ENCODE peak calls at places on chromosome 18, in ten cellular contexts. K, V, F, U, T, S, L, Z, O and M are unnamed samples. For H3K36me3 and H3K27me3, the result is how much of the 10 kb centered on the place peaks cover.

GRCh38 chr18:70415823-70416488 is 127.1 kb downstream of the SOCS6 start:
- DNase-seq in K (no peak), V (peak), F (no peak), U (no peak), T (peak), S (no peak), L (no peak), Z (no peak), O (no peak), M (peak)

GRCh38 chr18:70634576-70635147 is 345.8 kb downstream of the SOCS6 start:
- DNase-seq in K (no peak), V (no peak), F (no peak), U (no peak), T (no peak), S (no peak), L (no peak), Z (no peak), O (no peak), M (no peak)

GRCh38 chr18:75346671-75347070 is 80.8 kb downstream of the SMIM21 start:
- DNase-seq in K (no peak), V (no peak), F (no peak), U (no peak), T (no peak), S (no peak), L (no peak), Z (no peak), O (no peak), M (no peak)

GRCh38 chr18:650428-650858 is 7.0 kb upstream of the TYMS start:
- DNase-seq in K (no peak), V (no peak), F (no peak), U (no peak), T (no peak), S (no peak), L (no peak), Z (peak), O (no peak), M (no peak)

GRCh38 chr18:9701604-9702324 is 6.3 kb upstream of the RAB31 start:
- DNase-seq in K (no peak), V (no peak), F (no peak), U (no peak), T (peak), S (no peak), L (no peak), Z (no peak), O (no peak), M (no peak)

GRCh38 chr18:43578636-43579203 is 301.4 kb upstream of the SYT4 start:
- DNase-seq in K (no peak), V (peak), F (no peak), U (no peak), T (no peak), S (no peak), L (no peak), Z (no peak), O (no peak), M (no peak)

GRCh38 chr18:64271264-64271663 is 122.4 kb upstream of the LINC00305 start:
- DNase-seq in K (no peak), V (no peak), F (no peak), U (no peak), T (no peak), S (no peak), L (no peak), Z (no peak), O (no peak), M (no peak)

GRCh38 chr18:22563098-22563707 is 145.5 kb upstream of the CTAGE1 start:
- DNase-seq in K (no peak), V (peak), F (no peak), U (no peak), T (no peak), S (peak), L (no peak), Z (peak), O (no peak), M (peak)

GRCh38 chr18:13236411-13236810 is 17.9 kb downstream of the LDLRAD4 start:
- DNase-seq in K (no peak), V (no peak), F (no peak), U (no peak), T (no peak), S (no peak), L (peak), Z (no peak), O (no peak), M (no peak)

GRCh38 chr18:70453058-70453775 is 164.4 kb downstream of the SOCS6 start:
- DNase-seq in K (no peak), V (no peak), F (no peak), U (no peak), T (no peak), S (no peak), L (no peak), Z (no peak), O (no peak), M (no peak)

GRCh38 chr18:23900979-23901378 is 113.6 kb upstream of the TTC39C start:
- DNase-seq in K (no peak), V (no peak), F (no peak), U (no peak), T (no peak), S (no peak), L (no peak), Z (no peak), O (no peak), M (no peak)

GRCh38 chr18:631560-631959 is 25.9 kb upstream of the TYMS start:
- DNase-seq in K (no peak), V (no peak), F (no peak), U (no peak), T (no peak), S (no peak), L (no peak), Z (no peak), O (no peak), M (no peak)

GRCh38 chr18:6623278-6623677 is 106.2 kb upstream of the ARHGAP28 start:
- DNase-seq in K (no peak), V (no peak), F (no peak), U (no peak), T (no peak), S (no peak), L (no peak), Z (no peak), O (no peak), M (no peak)

GRCh38 chr18:23972416-23972815 is 42.1 kb upstream of the TTC39C start:
- DNase-seq in K (no peak), V (no peak), F (no peak), U (no peak), T (no peak), S (no peak), L (no peak), Z (peak), O (no peak), M (no peak)

GRCh38 chr18:21277578-21277977 is 35.5 kb downstream of the GREB1L start:
- DNase-seq in K (no peak), V (no peak), F (no peak), U (no peak), T (no peak), S (no peak), L (no peak), Z (no peak), O (no peak), M (no peak)

GRCh38 chr18:31723998-31724711 is 36.5 kb downstream of the SLC25A52 start:
- DNase-seq in K (no peak), V (peak), F (peak), U (peak), T (peak), S (peak), L (peak), Z (no peak), O (no peak), M (peak)

GRCh38 chr18:56716692-56717146 is 65.6 kb downstream of the WDR7 start:
- DNase-seq in K (no peak), V (no peak), F (no peak), U (no peak), T (no peak), S (no peak), L (no peak), Z (peak), O (no peak), M (no peak)

GRCh38 chr18:56709463-56709862 is 58.3 kb downstream of the WDR7 start:
- DNase-seq in K (no peak), V (no peak), F (no peak), U (no peak), T (no peak), S (peak), L (no peak), Z (peak), O (peak), M (no peak)

GRCh38 chr18:56712761-56713160 is 61.6 kb downstream of the WDR7 start:
- DNase-seq in K (no peak), V (no peak), F (no peak), U (no peak), T (no peak), S (no peak), L (no peak), Z (no peak), O (no peak), M (no peak)

GRCh38 chr18:56715121-56715520 is 64.0 kb downstream of the WDR7 start:
- DNase-seq in K (no peak), V (no peak), F (no peak), U (no peak), T (no peak), S (no peak), L (no peak), Z (no peak), O (no peak), M (no peak)

DNA sequence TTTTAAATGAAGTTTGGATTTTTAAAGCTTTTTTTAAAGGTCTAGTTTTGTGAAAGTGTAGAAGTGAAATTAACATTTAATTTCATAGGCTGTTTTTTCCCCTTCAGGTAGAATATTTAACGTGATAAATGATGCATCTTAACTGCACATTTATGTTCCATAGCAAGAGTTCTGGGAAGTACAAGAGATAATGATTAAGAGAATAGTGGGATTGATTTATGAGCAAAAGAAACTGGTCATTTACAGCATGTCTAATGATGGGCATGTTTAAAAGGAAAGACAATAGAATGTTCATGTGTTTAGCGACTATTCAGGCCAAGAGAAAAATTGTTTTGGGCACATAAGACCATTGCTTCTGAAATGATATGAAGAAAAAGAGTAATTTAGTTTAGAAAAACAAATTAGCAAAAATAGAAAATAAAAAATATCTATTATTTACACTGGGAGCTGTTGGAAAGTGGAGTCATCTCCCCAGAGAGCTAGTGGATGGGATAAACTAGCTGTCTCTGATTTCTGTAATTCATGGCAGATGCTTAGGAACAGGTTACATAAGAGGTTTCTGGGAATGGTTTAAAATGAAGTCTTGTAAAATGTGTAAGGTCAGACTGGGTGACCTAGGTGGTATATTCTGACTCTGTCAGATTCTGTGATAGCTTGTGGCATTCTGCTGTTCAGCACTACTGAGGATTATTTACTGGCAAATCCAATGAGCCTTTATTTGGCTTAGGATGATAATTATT is 60.7 kb downstream of the WDR7 start:
- DNase-seq in K (no peak), V (no peak), F (no peak), U (no peak), T (no peak), S (no peak), L (no peak), Z (no peak), O (no peak), M (no peak)
- TF ChIP-seq EP300 in K (no peak), V (no peak), F (no peak), U (no peak), T (no peak), S (no peak), L (no peak), Z (no peak), O (no peak), M (no peak)

GRCh38 chr18:80040515-80040914 is 6.3 kb downstream of the RBFA start:
- DNase-seq in K (no peak), V (no peak), F (no peak), U (no peak), T (no peak), S (no peak), L (no peak), Z (no peak), O (no peak), M (no peak)
- H3K36me3 ChIP-seq in K (under half), V (half or more), F (under half), U (under half), T (half or more), S (under half), L (half or more), Z (under half), O (under half), M (under half)

GRCh38 chr18:79796531-79797390 is 977 bp upstream of the KCNG2 start:
- DNase-seq in K (no peak), V (no peak), F (no peak), U (no peak), T (peak), S (no peak), L (no peak), Z (no peak), O (no peak), M (no peak)
- H3K27me3 ChIP-seq in K (under half), V (half or more), F (under half), U (under half), T (under half), S (half or more), L (half or more), Z (under half), O (under half), M (under half)

DNA sequence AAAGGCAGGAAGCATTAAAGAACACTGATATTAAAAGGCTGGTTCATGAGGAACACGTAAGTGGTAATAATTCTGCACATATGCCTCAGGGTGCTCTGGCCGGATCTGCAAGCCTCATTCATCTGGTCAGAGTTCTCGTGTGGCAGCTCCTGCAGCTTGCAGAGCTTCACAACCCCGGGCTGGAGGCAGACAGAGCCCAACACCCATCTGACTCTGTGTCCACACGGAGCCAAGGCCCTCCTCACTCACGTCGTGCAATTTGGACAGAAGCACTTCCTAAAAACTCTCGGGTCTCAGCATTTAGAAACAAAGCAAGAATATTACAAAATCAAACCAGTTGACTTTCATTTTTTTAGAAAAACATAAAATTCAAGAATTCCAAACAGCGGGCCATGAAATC is 204.2 kb downstream of the CTIF start:
- DNase-seq in K (peak), V (no peak), F (no peak), U (peak), T (peak), S (peak), L (no peak), Z (no peak), O (no peak), M (no peak)
- TF ChIP-seq EP300 in K (peak), V (no peak), F (no peak), U (no peak), T (no peak), S (peak), L (no peak), Z (no peak), O (no peak), M (no peak)

DNA sequence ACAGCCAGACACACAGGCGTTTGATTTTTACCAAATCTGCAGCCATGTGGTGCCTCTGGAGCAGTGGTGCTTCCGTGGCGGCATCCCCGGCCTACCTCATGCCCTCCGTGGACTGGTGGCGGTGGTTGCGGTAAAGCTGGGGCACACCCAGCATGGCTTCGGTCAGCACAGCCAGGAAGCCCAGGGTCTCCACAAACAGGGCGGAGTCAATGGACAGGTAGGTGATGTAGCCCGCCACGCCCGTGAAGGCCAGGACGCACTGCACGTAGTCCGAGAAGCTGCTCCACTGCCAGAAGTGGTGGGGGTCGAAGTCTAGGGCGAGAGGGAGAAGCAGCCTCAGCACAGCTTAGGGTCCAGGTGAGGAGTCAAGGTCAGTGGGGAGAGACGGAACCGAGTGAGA is 32.4 kb downstream of the SLC66A2 start:
- DNase-seq in K (no peak), V (peak), F (no peak), U (peak), T (peak), S (no peak), L (peak), Z (no peak), O (no peak), M (peak)
- H3K36me3 ChIP-seq in K (under half), V (half or more), F (under half), U (under half), T (under half), S (under half), L (half or more), Z (under half), O (under half), M (under half)

GRCh38 chr18:59273936-59274928 is 978 bp upstream of the RAX start:
- DNase-seq in K (no peak), V (no peak), F (peak), U (no peak), T (no peak), S (no peak), L (no peak), Z (no peak), O (no peak), M (no peak)
- H3K27me3 ChIP-seq in K (under half), V (half or more), F (half or more), U (under half), T (half or more), S (half or more), L (half or more), Z (under half), O (half or more), M (half or more)

DNA sequence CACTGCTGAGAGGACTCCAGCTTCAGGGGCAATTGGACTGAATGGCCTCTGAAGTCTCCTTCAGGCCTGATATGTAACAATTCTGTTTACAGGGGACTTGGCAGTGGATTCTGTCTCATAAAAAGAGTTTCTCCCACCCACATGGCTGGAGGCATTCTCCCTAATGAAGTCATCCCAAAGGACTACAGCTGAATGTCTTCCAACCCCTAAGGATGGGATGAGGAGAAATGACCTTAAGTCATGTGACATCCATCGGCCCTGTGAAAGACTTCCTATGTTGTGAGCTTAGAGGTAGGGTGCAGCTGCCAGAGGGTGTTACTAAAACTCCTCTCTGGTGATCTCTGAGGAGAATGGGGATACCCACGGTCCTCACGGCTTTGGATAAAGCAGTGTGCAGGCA is 27.0 kb upstream of the SLC14A2 start:
- DNase-seq in K (no peak), V (no peak), F (no peak), U (no peak), T (no peak), S (no peak), L (no peak), Z (no peak), O (no peak), M (no peak)
- TF ChIP-seq EP300 in K (no peak), V (no peak), F (no peak), U (no peak), T (no peak), S (no peak), L (no peak), Z (no peak), O (no peak), M (no peak)

GRCh38 chr18:57122906-57123510 is 23.9 kb upstream of the BOD1L2 start:
- DNase-seq in K (no peak), V (no peak), F (no peak), U (no peak), T (no peak), S (no peak), L (no peak), Z (no peak), O (no peak), M (no peak)

GRCh38 chr18:57125627-57126026 is 21.3 kb upstream of the BOD1L2 start:
- DNase-seq in K (no peak), V (no peak), F (no peak), U (no peak), T (no peak), S (no peak), L (no peak), Z (no peak), O (no peak), M (no peak)

GRCh38 chr18:57131782-57132181 is 15.1 kb upstream of the BOD1L2 start:
- DNase-seq in K (no peak), V (no peak), F (no peak), U (no peak), T (no peak), S (no peak), L (no peak), Z (no peak), O (no peak), M (no peak)

DNA sequence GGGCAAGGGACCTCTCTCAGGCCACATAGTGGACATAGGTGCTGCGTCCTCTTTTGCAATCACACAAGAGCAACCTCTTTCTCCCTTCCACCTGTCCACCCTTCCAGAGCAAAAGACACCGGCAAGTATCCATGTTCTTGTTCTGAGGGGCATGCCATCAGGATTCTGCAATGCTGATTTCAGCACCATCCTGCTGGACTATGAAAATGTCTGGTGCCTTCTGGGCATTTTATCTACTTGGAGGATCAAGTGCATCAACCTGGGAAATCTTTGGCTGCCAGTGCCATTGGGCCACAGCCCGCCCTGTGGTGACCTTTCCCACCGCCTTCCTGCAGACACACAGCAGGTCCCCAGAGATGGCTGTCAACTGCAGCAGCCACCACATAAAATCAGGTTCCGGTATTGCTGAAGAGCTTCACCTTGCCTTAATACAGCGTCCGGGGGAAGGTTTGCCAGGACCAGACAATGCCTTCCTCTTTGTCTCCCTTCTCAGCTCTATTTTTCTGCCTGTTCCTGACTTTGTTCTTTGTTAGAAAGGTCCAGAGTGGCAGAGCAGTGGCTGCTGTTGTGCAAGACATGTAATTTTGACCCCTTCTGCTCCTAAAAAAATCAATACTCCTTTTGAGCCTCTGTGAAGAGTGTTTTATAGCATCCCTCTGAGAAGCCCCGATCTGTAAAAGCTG is 18.5 kb upstream of the BOD1L2 start:
- DNase-seq in K (no peak), V (no peak), F (no peak), U (no peak), T (no peak), S (no peak), L (no peak), Z (no peak), O (no peak), M (no peak)
- H3K36me3 ChIP-seq in K (under half), V (under half), F (under half), U (under half), T (under half), S (under half), L (under half), Z (under half), O (under half), M (under half)

GRCh38 chr18:76494181-76494540 is 881 bp downstream of the ZNF516 start:
- DNase-seq in K (peak), V (no peak), F (peak), U (peak), T (no peak), S (peak), L (no peak), Z (no peak), O (no peak), M (peak)
- H3K27me3 ChIP-seq in K (under half), V (under half), F (under half), U (under half), T (under half), S (under half), L (under half), Z (under half), O (under half), M (under half)

GRCh38 chr18:36772339-36772738 is 56.5 kb downstream of the TPGS2 start:
- DNase-seq in K (no peak), V (no peak), F (no peak), U (no peak), T (no peak), S (no peak), L (no peak), Z (no peak), O (no peak), M (no peak)
- TF ChIP-seq EP300 in K (no peak), V (no peak), F (no peak), U (no peak), T (no peak), S (no peak), L (no peak), Z (no peak), O (no peak), M (no peak)